ENCODE peak calls at places on chromosomes 16 and 17, in seven cellular contexts. B, J, Q, R, H, U and E are unnamed samples.

GRCh38 chr16:56675685-56676210 is 6.1 kb downstream of the MT1H start:
- DNase-seq in B (no peak), Q (no peak), J (no peak), R (no peak), H (no peak), U (peak; percentile 57), E (no peak)

GRCh38 chr16:46883353-46883689 is 841 bp upstream of the GPT2 start:
- DNase-seq in J (no peak), R (no peak), Q (no peak), U (no peak), B (no peak), H (no peak), E (no peak)

GRCh38 chr16:12208341-12209035 is 232.0 kb downstream of the SNX29 start:
- DNase-seq in J (no peak), H (no peak), Q (no peak), B (no peak), U (no peak), R (no peak), E (no peak)

GRCh38 chr16:89049484-89050118 is 44.1 kb upstream of the ACSF3 start:
- DNase-seq in R (no peak), U (no peak), Q (no peak), J (no peak), B (peak; percentile 34), H (no peak), E (no peak)

GRCh38 chr17:7880076-7880868 is 8.3 kb upstream of the CHD3 start:
- DNase-seq in J (no peak), B (no peak), H (no peak), U (no peak), R (no peak), Q (no peak), E (no peak)

GRCh38 chr16:67529639-67530012 is 997 bp downstream of the RIPOR1 start:
- DNase-seq in H (no peak), Q (peak; percentile 25), U (no peak), R (no peak), B (no peak), J (no peak), E (no peak)

GRCh38 chr17:27446569-27447301 is 9.5 kb upstream of the KSR1 start:
- DNase-seq in U (no peak), H (peak; percentile 79), J (no peak), R (peak; percentile 35), B (no peak), Q (peak; percentile 98), E (no peak)

GRCh38 chr17:65664696-65665095 is 103.2 kb upstream of the AXIN2 start:
- DNase-seq in U (no peak), H (no peak), Q (no peak), R (no peak), J (no peak), B (no peak), E (no peak)

GRCh38 chr17:31068291-31068690 is 26.5 kb upstream of the NF1 start:
- DNase-seq in B (no peak), J (no peak), Q (no peak), R (no peak), H (peak; percentile 16), U (peak; percentile 27), E (peak; percentile 67)

GRCh38 chr16:21150375-21151001 is at the start of gene DNAH3:
- DNase-seq in H (peak; percentile 3), U (no peak), Q (no peak), B (no peak), R (peak; percentile 69), J (no peak), E (no peak)

GRCh38 chr17:21019976-21020575 is 22.7 kb downstream of the USP22 start:
- DNase-seq in B (peak; percentile 73), R (no peak), J (peak; percentile 79), U (peak; percentile 45), Q (no peak), H (no peak), E (peak; percentile 77)

GRCh38 chr16:57049678-57050077 is 42.7 kb upstream of the CPNE2 start:
- DNase-seq in B (no peak), H (no peak), R (no peak), Q (no peak), U (no peak), J (no peak), E (peak; percentile 80)

GRCh38 chr16:26348095-26348494 is 656.3 kb downstream of the HS3ST4 start:
- DNase-seq in Q (no peak), R (no peak), B (no peak), J (no peak), H (no peak), U (no peak), E (no peak)

GRCh38 chr17:38341035-38341721 is 2.6 kb downstream of the GPR179 start:
- DNase-seq in J (no peak), U (no peak), B (peak; percentile 76), H (no peak), Q (no peak), R (no peak), E (no peak)

GRCh38 chr16:63890072-63890471 is 1231.8 kb downstream of the CDH11 start:
- DNase-seq in B (no peak), H (no peak), U (no peak), R (no peak), Q (peak; percentile 76), J (no peak), E (no peak)

GRCh38 chr16:28218109-28218508 is 6.3 kb upstream of the XPO6 start:
- DNase-seq in B (no peak), U (peak; percentile 63), R (no peak), H (peak; percentile 26), Q (peak; percentile 20), J (no peak), E (peak; percentile 77)

GRCh38 chr17:41588126-41588810 is 1.6 kb upstream of the KRT14 start:
- DNase-seq in R (no peak), B (no peak), J (peak; percentile 73), H (no peak), Q (no peak), U (no peak), E (no peak)

GRCh38 chr16:1615761-1616160 is 3.6 kb downstream of the CRAMP1 start:
- DNase-seq in U (no peak), J (no peak), Q (peak; percentile 45), R (no peak), B (no peak), H (peak; percentile 40), E (no peak)
- H3K4me3 ChIP-seq in U (no peak overlapping the region), J (no peak overlapping the region), Q (peak overlapping the region; percentile 87), R (peak overlapping the region; percentile 92), B (no peak overlapping the region), H (peak overlapping the region; percentile 68), E (no peak overlapping the region)

GRCh38 chr16:10980811-10981210 is 36.4 kb downstream of the CLEC16A start:
- DNase-seq in Q (no peak), R (no peak), B (no peak), H (no peak), J (no peak), U (no peak), E (no peak)

GRCh38 chr16:10984509-10984908 is 40.1 kb downstream of the CLEC16A start:
- DNase-seq in J (no peak), U (no peak), R (no peak), B (no peak), Q (peak; percentile 67), H (peak; percentile 70), E (peak; percentile 17)

GRCh38 chr16:10981697-10982216 is 37.4 kb downstream of the CLEC16A start:
- DNase-seq in Q (no peak), R (no peak), U (no peak), B (no peak), J (no peak), H (no peak), E (peak; percentile 83)

GRCh38 chr16:10982430-10983174 is 38.2 kb downstream of the CLEC16A start:
- DNase-seq in B (no peak), H (no peak), R (no peak), U (no peak), J (no peak), Q (no peak), E (peak; percentile 71)

GRCh38 chr16:10983175-10983558 is 38.8 kb downstream of the CLEC16A start:
- DNase-seq in U (no peak), R (no peak), Q (no peak), B (no peak), J (no peak), H (no peak), E (peak; percentile 38)
- TF ChIP-seq CTCF in U (no peak), R (peak; percentile 21), Q (no peak), B (no peak), J (no peak), H (no peak), E (peak; percentile 28)

GRCh38 chr17:4010754-4011153 is 46.5 kb upstream of the ATP2A3 start:
- DNase-seq in R (no peak), J (no peak), Q (no peak), U (no peak), H (no peak), B (no peak), E (no peak)

GRCh38 chr17:4017377-4017776 is 53.1 kb upstream of the ATP2A3 start:
- DNase-seq in U (no peak), J (no peak), H (no peak), Q (no peak), R (no peak), B (no peak), E (no peak)

GRCh38 chr17:4019400-4019799 is 55.2 kb upstream of the ATP2A3 start:
- DNase-seq in B (no peak), H (no peak), R (no peak), J (no peak), Q (no peak), U (no peak), E (no peak)

GRCh38 chr17:4018446-4018845 is 54.2 kb upstream of the ATP2A3 start:
- DNase-seq in H (no peak), Q (no peak), R (no peak), U (no peak), B (no peak), J (no peak), E (no peak)

GRCh38 chr17:4014148-4014927 is 50.1 kb upstream of the ATP2A3 start:
- DNase-seq in U (no peak), J (no peak), B (no peak), Q (no peak), H (no peak), R (no peak), E (no peak)
- H3K4me3 ChIP-seq in U (no peak overlapping the region), J (no peak overlapping the region), B (no peak overlapping the region), Q (no peak overlapping the region), H (no peak overlapping the region), R (no peak overlapping the region), E (no peak overlapping the region)

DNA sequence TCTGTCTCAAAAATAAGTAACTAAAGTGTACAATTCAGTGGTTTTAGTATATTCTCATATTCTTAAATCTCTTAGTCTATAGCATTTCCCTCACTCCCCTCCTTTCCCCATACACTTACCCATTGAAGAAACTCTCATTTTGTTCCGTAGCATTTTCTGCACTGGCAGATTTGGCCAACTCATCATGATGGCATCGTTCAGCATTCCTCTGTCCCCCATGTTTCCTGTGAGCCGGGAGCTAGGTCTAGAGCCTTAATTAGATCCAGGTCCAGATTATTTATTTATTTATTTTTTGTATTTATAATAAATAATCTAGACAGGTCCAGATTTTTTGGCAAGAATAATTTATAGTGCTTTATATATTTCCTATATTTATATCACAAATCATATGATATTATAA is 31.0 kb downstream of the HEATR3 start:
- DNase-seq in H (peak; percentile 82), R (no peak), U (no peak), Q (peak; percentile 81), B (no peak), J (no peak), E (no peak)
- TF ChIP-seq CTCF in H (no peak), R (no peak), U (no peak), Q (no peak), B (no peak), J (no peak), E (no peak)

GRCh38 chr17:10845388-10845751 is 7.5 kb upstream of the PIRT start:
- DNase-seq in B (no peak), H (no peak), R (no peak), Q (no peak), J (no peak), U (no peak), E (no peak)
- H3K4me3 ChIP-seq in B (peak overlapping the region; percentile 43), H (no peak overlapping the region), R (no peak overlapping the region), Q (no peak overlapping the region), J (peak overlapping the region; percentile 39), U (peak overlapping the region; percentile 59), E (no peak overlapping the region)

GRCh38 chr17:81570896-81571453 is 18.8 kb upstream of the FAAP100 start:
- DNase-seq in H (no peak), J (no peak), U (no peak), R (no peak), B (no peak), Q (no peak), E (no peak)
- TF ChIP-seq CTCF in H (no peak), J (no peak), U (no peak), R (no peak), B (no peak), Q (no peak), E (no peak)